ENCODE peak calls at places on chromosomes 2 and 18, in eight cellular contexts. B is AG04449; G is mucosa of descending colon; Y is GM23338; S is nephron progenitor cell; X is psoas muscle; C is HCT116; R is CD8-positive, alpha-beta T cell. Z is an unnamed sample.

GRCh38 chr2:236176417-236176816 is 8.2 kb upstream of the GBX2 start:
- DNase-seq in B (no peak), S (no peak), G (peak; percentile 34), Y (peak; percentile 81), C (no peak), R (no peak), X (no peak), Z (no peak)

GRCh38 chr2:5867045-5867444 is 174.9 kb downstream of the SOX11 start:
- DNase-seq in X (no peak), C (no peak), G (no peak), B (no peak), R (no peak), S (no peak), Y (no peak), Z (no peak)

GRCh38 chr2:8566788-8567468 is 114.9 kb upstream of the ID2 start:
- DNase-seq in G (no peak), B (no peak), X (no peak), R (no peak), C (no peak), S (no peak), Y (no peak), Z (no peak)

GRCh38 chr2:151478011-151478410 is 68.3 kb downstream of the RIF1 start:
- DNase-seq in C (no peak), R (no peak), S (no peak), G (no peak), B (peak; percentile 16), X (no peak), Y (no peak), Z (no peak)

GRCh38 chr2:188524519-188525113 is 232.9 kb downstream of the GULP1 start:
- DNase-seq in X (no peak), Y (peak; percentile 68), S (peak; percentile 19), C (peak; percentile 22), R (no peak), B (peak; percentile 17), G (peak; percentile 33), Z (no peak)

GRCh38 chr2:181656450-181657261 is at the start of gene CERKL:
- DNase-seq in S (peak; percentile 74), B (no peak), C (peak; percentile 49), X (peak; percentile 17), Y (peak; percentile 89), R (no peak), G (peak; percentile 13), Z (no peak)

GRCh38 chr2:145404690-145405089 is 884.8 kb upstream of the ZEB2 start:
- DNase-seq in R (no peak), S (no peak), X (no peak), B (no peak), Y (no peak), G (no peak), C (no peak), Z (no peak)

GRCh38 chr2:14352067-14352466 is 280.4 kb upstream of the LRATD1 start:
- DNase-seq in B (no peak), C (no peak), X (no peak), S (no peak), R (no peak), Y (no peak), G (no peak), Z (no peak)

GRCh38 chr18:12057419-12058039 is 36.1 kb upstream of the ANKRD62 start:
- DNase-seq in X (no peak), R (no peak), Y (peak; percentile 65), G (no peak), C (no peak), S (no peak), B (no peak), Z (no peak)

GRCh38 chr18:55589625-55590291 is 1.8 kb upstream of the TCF4 start:
- DNase-seq in Y (peak; percentile 97), B (peak; percentile 67), R (peak; percentile 72), S (peak; percentile 96), G (peak; percentile 91), C (no peak), X (peak; percentile 97), Z (peak; percentile 97)

GRCh38 chr18:62710417-62710816 is 4.9 kb upstream of the PHLPP1 start:
- DNase-seq in S (no peak), Y (no peak), B (no peak), G (no peak), R (no peak), C (no peak), X (no peak), Z (no peak)

GRCh38 chr18:3675446-3675845 is 225.5 kb downstream of the TGIF1 start:
- DNase-seq in X (no peak), C (no peak), B (no peak), Y (no peak), R (no peak), G (no peak), S (no peak), Z (no peak)

GRCh38 chr2:15159751-15160177 is 401.4 kb downstream of the NBAS start:
- DNase-seq in S (no peak), C (peak; percentile 38), Y (peak; percentile 78), X (no peak), G (peak; percentile 58), R (no peak), B (no peak), Z (peak; percentile 53)

GRCh38 chr2:14301331-14301730 is 331.2 kb upstream of the LRATD1 start:
- DNase-seq in C (no peak), S (no peak), R (no peak), Y (peak; percentile 44), X (no peak), G (no peak), B (no peak), Z (no peak)

GRCh38 chr2:22634167-22634566 is 750.8 kb upstream of the KLHL29 start:
- DNase-seq in Y (no peak), C (no peak), S (no peak), X (no peak), B (no peak), R (no peak), G (no peak), Z (no peak)

GRCh38 chr18:33960393-33960792 is 264.3 kb downstream of the NOL4 start:
- DNase-seq in Y (no peak), R (no peak), X (no peak), S (no peak), B (no peak), G (no peak), C (no peak), Z (no peak)

GRCh38 chr2:26678026-26678425 is 14.5 kb upstream of the KCNK3 start:
- DNase-seq in S (no peak), G (no peak), X (no peak), R (no peak), Y (no peak), B (no peak), C (no peak), Z (no peak)

GRCh38 chr2:12718662-12719399 is 2.1 kb downstream of the TRIB2 start:
- DNase-seq in C (no peak), R (peak; percentile 22), S (peak; percentile 30), X (no peak), G (no peak), B (no peak), Y (peak; percentile 75), Z (no peak)

GRCh38 chr2:137764638-137765037 is 199.6 kb upstream of the HNMT start:
- DNase-seq in B (no peak), G (no peak), R (no peak), C (no peak), X (no peak), Y (no peak), S (no peak), Z (no peak)

DNA sequence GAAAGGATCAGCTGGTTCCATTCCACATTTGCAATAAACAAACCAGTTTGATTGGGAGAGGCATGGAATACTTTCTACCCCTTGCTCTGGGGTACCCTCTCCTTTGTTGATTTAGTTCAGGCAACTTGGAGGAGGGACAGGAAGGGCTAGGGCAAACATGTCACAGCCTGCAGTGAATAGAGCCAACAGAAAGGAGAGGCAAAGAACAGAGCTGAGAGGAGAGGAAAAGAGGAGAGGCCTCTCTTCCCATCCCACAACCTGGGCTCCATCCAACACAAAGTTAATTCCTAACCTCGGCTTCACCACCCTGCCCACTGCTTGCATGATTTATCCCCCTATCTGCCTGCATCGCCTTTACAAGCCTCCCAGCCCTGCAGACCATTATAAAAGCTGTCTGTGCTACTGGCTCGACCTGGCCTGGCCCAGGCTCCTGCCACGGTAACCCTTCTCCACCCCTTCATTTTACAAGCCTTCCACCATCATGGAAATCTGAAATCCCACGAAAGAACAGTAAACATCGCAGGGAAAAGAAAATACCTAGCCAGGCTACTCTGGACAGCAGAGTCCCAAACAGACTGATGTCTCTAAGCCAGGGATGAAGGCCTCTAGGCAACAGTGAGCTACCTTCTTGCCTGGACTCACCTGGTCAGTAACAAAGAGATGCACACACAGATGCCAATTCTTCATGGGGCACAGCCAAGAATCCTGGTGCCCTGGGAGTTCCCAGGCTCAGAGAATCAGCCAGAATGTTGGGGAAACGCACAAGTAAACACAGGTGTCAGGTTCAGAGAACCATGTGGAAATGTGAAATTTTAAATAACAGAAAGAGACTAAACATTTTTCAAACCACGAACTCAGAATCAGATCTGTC is 43.6 kb downstream of the NHEJ1 start:
- DNase-seq in G (peak; percentile 83), B (no peak), X (no peak), Y (no peak), R (no peak), C (no peak), S (no peak), Z (no peak)
- TF ChIP-seq CTCF in G (no peak), B (no peak), X (no peak), Y (no peak), R (no peak), C (no peak), S (no peak), Z (no peak)

DNA sequence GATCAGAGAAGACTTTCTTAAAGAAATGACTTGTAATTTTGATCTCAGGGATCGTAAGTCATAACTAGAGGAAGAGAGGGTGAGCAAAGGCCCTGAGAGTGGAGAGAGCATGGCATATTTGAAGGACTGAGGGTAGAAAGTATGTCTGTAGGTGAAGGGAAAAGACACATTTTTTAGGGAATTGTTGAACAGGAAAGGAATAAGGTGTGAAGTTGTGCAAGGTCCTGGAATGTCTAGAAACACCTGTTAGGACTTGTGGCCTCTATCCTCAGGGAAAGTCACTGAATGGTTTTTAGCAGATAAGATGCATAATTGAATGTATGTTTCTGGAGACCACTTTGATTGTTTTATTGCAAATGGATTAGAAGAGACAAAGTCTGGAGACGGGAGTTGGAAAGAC is 62.5 kb upstream of the ACTR3 start:
- DNase-seq in Y (no peak), B (no peak), S (no peak), G (no peak), X (no peak), R (no peak), C (no peak), Z (no peak)
- TF ChIP-seq CTCF in Y (no peak), B (no peak), S (no peak), G (no peak), X (no peak), R (no peak), C (no peak), Z (no peak)

GRCh38 chr18:59502899-59503245 is 143.8 kb upstream of the LMAN1 start:
- DNase-seq in S (peak; percentile 20), C (no peak), B (no peak), R (no peak), G (no peak), X (no peak), Y (no peak), Z (no peak)
- TF ChIP-seq CTCF in S (no peak), C (no peak), B (no peak), R (no peak), G (no peak), X (no peak), Y (no peak), Z (no peak)

DNA sequence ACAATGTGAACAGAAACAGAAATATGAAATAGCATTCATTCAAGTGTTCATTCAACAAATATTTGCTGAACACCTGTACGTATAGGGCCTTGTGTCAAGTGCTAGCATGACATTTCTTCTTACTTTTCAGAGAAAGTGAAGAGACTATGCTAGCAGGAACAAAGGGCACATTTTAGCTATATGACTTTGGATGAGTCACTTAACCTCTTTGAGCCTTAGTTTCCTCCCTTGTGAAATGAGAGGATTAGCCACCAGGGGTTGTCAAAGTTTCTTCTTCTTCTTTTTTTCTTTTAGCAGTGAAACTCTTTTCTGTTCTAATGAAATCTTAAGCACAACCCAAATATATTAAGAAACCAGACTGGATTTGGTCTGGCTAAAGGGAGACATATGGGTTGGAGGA is 53.1 kb downstream of the FIGN start:
- DNase-seq in S (no peak), C (no peak), X (no peak), R (no peak), Y (peak; percentile 40), G (no peak), B (no peak), Z (no peak)
- TF ChIP-seq CTCF in S (no peak), C (no peak), X (peak; percentile 5), R (no peak), Y (no peak), G (no peak), B (no peak), Z (no peak)

Z was measured in D721Med.